ENCODE peak calls at places on chromosome 14, in eight cellular contexts. M is ovary, S is astrocyte of the spinal cord, X is WERI-Rb-1, V is left lung, C is K562, T is adrenal gland, H is HCT116. E is an unnamed sample.
A peak's percentile ranks its signal among the peaks of the same experiment; 100 is the strongest.

GRCh38 chr14:39998114-39998513 is 565.9 kb upstream of the FBXO33 start:
- DNase-seq in M (no peak), S (no peak), X (no peak), V (no peak), C (no peak), T (no peak), H (no peak), E (no peak)

GRCh38 chr14:57492859-57493258 is 798 bp downstream of the CCDC198 start:
- DNase-seq in M (no peak), S (peak; percentile 63), X (no peak), V (no peak), C (no peak), T (peak; percentile 33), H (no peak), E (no peak)

GRCh38 chr14:94540031-94540794 is 21.0 kb upstream of the SERPINA4 start:
- DNase-seq in M (no peak), S (peak; percentile 58), X (peak; percentile 23), V (no peak), C (no peak), T (peak; percentile 33), H (no peak), E (no peak)

GRCh38 chr14:106129274-106129673 is 602.9 kb downstream of the TMEM121 start:
- DNase-seq in M (no peak), S (no peak), X (no peak), V (no peak), C (no peak), T (no peak), H (no peak), E (no peak)

GRCh38 chr14:75144944-75145343 is 18.1 kb upstream of the NEK9 start:
- DNase-seq in M (no peak), S (no peak), X (no peak), V (peak; percentile 59), C (no peak), T (peak; percentile 40), H (no peak), E (no peak)

GRCh38 chr14:73491256-73491976 is 683 bp downstream of the RIOX1 start:
- DNase-seq in M (peak; percentile 63), S (peak; percentile 73), X (no peak), V (peak; percentile 69), C (peak; percentile 73), T (peak; percentile 69), H (no peak), E (peak; percentile 56)

GRCh38 chr14:26872930-26873470 is 275.2 kb upstream of the NOVA1 start:
- DNase-seq in M (no peak), S (no peak), X (peak; percentile 72), V (no peak), C (no peak), T (no peak), H (no peak), E (no peak)

GRCh38 chr14:59154383-59154782 is 34.1 kb upstream of the DAAM1 start:
- DNase-seq in M (no peak), S (no peak), X (no peak), V (no peak), C (no peak), T (no peak), H (no peak), E (no peak)

GRCh38 chr14:54974773-54975414 is 52.0 kb downstream of the WDHD1 start:
- DNase-seq in M (no peak), S (no peak), X (no peak), V (no peak), C (no peak), T (no peak), H (no peak), E (no peak)

GRCh38 chr14:88992011-88992410 is 167.6 kb downstream of the TTC8 start:
- DNase-seq in M (no peak), S (no peak), X (no peak), V (no peak), C (no peak), T (no peak), H (no peak), E (no peak)

GRCh38 chr14:56569174-56569573 is 10.4 kb upstream of the TMEM260 start:
- DNase-seq in M (no peak), S (no peak), X (no peak), V (no peak), C (no peak), T (no peak), H (no peak), E (no peak)

GRCh38 chr14:73500360-73500759 is 9.6 kb downstream of the RIOX1 start:
- DNase-seq in M (no peak), S (no peak), X (peak; percentile 52), V (no peak), C (no peak), T (no peak), H (peak; percentile 6), E (no peak)

GRCh38 chr14:104387385-104388010 is 192.1 kb upstream of the C14orf180 start:
- DNase-seq in M (no peak), S (no peak), X (no peak), V (peak; percentile 25), C (no peak), T (no peak), H (no peak), E (peak; percentile 44)

GRCh38 chr14:55446127-55446736 is 5.8 kb upstream of the TBPL2 start:
- DNase-seq in M (no peak), S (peak; percentile 84), X (peak; percentile 78), V (no peak), C (peak; percentile 58), T (peak; percentile 82), H (peak; percentile 76), E (no peak)

GRCh38 chr14:96267336-96267735 is 11.3 kb downstream of the BDKRB1 start:
- DNase-seq in M (no peak), S (peak; percentile 50), X (no peak), V (no peak), C (no peak), T (no peak), H (no peak), E (no peak)

GRCh38 chr14:74913986-74914573 is 9.0 kb downstream of the RPS6KL1 start:
- DNase-seq in M (peak; percentile 71), S (peak; percentile 75), X (peak; percentile 70), V (peak; percentile 60), C (no peak), T (peak; percentile 81), H (peak; percentile 12), E (peak; percentile 65)

GRCh38 chr14:73785336-73785833 is 66.2 kb upstream of the PTGR2 start:
- DNase-seq in M (no peak), S (peak; percentile 86), X (peak; percentile 66), V (peak; percentile 58), C (no peak), T (peak; percentile 27), H (no peak), E (no peak)

DNA sequence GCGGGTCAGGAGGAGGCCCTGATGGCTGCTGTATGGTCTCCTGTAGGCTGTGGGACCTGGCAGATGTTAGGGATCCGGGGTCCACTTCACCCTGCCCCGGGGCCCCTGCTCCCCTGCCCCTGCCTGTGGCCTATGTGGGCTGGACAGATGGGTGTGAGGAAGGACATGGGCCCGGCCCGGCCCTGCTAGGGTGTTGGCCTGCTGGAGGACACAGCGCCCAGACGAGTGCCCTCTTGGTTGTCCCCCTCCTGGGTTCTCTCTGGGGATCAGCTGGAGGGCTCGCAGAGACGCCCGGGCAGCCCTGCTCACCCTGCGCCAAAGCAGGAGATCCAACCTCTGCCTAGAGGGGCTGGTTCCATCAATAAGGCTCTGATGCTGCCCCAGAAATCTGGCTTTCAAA is 36.2 kb downstream of the BEGAIN start:
- DNase-seq in M (no peak), S (no peak), X (no peak), V (no peak), C (no peak), T (no peak), H (no peak), E (no peak)
- H3K4me3 ChIP-seq in M (no peak overlapping the region), S (no peak overlapping the region), X (no peak overlapping the region), V (no peak overlapping the region), C (no peak overlapping the region), T (no peak overlapping the region), H (no peak overlapping the region), E (no peak overlapping the region)

DNA sequence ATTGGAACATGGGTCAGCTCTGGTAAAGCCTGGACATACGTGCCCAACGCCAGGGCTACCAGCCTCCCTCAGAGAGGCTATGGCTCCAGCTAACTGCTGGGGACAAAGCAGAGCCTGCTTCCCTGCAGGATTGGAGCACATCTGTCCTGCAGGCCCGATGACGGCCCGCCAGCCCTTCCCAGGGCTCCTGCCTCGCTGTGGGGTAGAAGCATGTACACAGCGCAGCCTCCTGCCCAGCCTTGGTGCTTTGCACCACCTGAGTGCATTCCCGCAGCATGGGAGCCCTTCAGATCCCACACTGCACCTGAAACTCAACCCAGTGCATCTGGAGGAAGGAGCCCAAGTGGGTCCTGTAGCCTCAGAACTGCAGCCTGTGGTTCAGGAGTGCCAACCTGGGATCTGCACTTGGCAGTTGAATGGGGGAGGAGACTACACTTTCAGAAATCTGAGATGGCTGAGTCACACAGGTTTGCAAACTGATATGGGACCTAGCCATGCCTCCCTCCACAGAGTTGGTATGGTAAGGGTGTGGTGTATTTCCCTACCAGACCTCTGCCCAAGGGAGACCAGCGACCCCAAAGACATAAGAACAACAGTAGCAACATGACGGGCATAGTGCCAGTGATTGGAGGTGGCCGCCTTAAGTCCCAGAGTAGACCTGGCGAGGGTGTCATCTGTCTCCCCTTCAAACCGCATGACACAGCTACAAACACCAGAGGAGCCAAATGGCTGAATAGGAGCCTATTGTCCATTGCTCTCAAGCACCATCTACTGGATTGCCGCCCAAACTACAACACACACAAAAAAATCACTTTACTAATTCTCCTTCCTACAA is 273.9 kb upstream of the MIS18BP1 start:
- DNase-seq in M (no peak), S (no peak), X (peak; percentile 55), V (no peak), C (no peak), T (peak; percentile 25), H (peak; percentile 51), E (no peak)
- TF ChIP-seq CTCF in M (no peak), S (peak; percentile 21), X (peak; percentile 76), V (no peak), C (peak; percentile 13), T (peak; percentile 53), H (peak; percentile 64), E (no peak)

DNA sequence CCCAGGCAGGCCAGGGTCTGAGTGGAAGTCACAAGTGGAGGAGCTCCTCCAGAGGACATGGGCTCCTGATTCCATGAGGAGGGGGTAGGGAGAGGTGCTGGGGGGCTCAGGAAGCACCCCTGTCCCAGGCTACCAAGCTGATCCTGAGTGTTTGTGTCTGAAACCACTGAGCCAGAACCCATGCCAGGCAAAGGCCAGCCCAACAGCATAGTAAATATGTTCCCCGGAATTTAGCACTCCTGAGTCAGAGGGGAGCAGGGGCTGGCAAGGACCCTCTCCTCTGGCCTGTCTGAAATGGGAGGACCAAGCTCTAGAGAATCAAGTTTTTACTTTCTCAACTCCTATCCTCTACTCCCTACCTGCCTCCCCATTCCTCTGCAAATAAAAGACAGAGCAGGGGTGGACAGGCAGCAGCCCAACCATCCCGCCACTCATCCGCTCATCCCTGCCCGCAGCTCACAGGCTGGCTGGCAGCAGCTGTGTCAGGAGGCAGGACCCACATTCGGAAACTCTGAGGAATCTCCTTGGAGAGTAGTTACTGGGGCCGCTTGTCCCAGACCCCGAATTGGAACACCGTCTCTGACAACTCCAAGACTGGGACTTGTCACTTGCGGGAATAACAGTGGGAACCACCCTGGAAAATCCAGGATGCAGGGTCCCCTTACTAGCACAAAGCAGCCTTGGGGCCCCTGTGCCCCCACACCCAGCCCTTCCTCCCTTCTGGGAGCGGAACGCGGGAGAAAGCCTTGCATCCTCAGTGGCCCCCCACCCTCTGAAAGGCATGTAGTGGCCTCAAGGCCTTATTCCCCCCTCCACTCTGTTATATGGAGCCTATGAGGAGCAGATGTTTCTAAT is 102.5 kb downstream of the ZFP36L1 start:
- DNase-seq in M (no peak), S (no peak), X (no peak), V (no peak), C (no peak), T (no peak), H (no peak), E (no peak)
- H3K4me3 ChIP-seq in M (no peak overlapping the region), S (no peak overlapping the region), X (no peak overlapping the region), V (no peak overlapping the region), C (no peak overlapping the region), T (no peak overlapping the region), H (no peak overlapping the region), E (no peak overlapping the region)

GRCh38 chr14:82710257-82710841 is 1176.7 kb upstream of the SEL1L start:
- DNase-seq in M (peak; percentile 38), S (peak; percentile 24), X (peak; percentile 78), V (peak; percentile 37), C (peak; percentile 35), T (peak; percentile 36), H (peak; percentile 3), E (peak; percentile 6)
- TF ChIP-seq CTCF in M (peak; percentile 54), S (peak; percentile 71), X (peak; percentile 89), V (peak; percentile 61), C (peak; percentile 56), T (peak; percentile 54), H (peak; percentile 69), E (peak; percentile 59)